ENCODE peak calls at places on chromosomes 16 and 17, in six cellular contexts. One of them, this sample, is unnamed.

GRCh38 chr16:30619207-30619606 is 9.0 kb upstream of the ZNF689 start:
- DNase-seq in neural crest cell: no peak
- DNase-seq in dorsolateral prefrontal cortex: no peak
- DNase-seq in COR-L47: no peak
- DNase-seq in astrocyte of the spinal cord: no peak
- DNase-seq in NCI-H2171: no peak
- DNase-seq in this sample: no peak

GRCh38 chr17:61322316-61323014 is 77.2 kb upstream of the TBX2 start:
- DNase-seq in NCI-H2171: no peak
- DNase-seq in astrocyte of the spinal cord: no peak
- DNase-seq in neural crest cell: no peak
- DNase-seq in COR-L47: no peak
- DNase-seq in dorsolateral prefrontal cortex: no peak
- DNase-seq in this sample: no peak

GRCh38 chr17:21523482-21524210 is 147.5 kb downstream of the KCNJ12 start:
- DNase-seq in dorsolateral prefrontal cortex: no peak
- DNase-seq in neural crest cell: no peak
- DNase-seq in astrocyte of the spinal cord: no peak
- DNase-seq in NCI-H2171: no peak
- DNase-seq in COR-L47: no peak
- DNase-seq in this sample: no peak

GRCh38 chr16:8572919-8573724 is 17.2 kb downstream of the TMEM114 start:
- DNase-seq in neural crest cell: no peak
- DNase-seq in COR-L47: no peak
- DNase-seq in NCI-H2171: no peak
- DNase-seq in dorsolateral prefrontal cortex: no peak
- DNase-seq in astrocyte of the spinal cord: peak; percentile 62
- DNase-seq in this sample: no peak

GRCh38 chr17:72667096-72668063 is 425.1 kb downstream of the SLC39A11 start:
- DNase-seq in dorsolateral prefrontal cortex: no peak
- DNase-seq in COR-L47: no peak
- DNase-seq in astrocyte of the spinal cord: peak; percentile 40
- DNase-seq in NCI-H2171: no peak
- DNase-seq in neural crest cell: no peak
- DNase-seq in this sample: no peak

GRCh38 chr17:31564291-31564690 is 172.8 kb downstream of the RAB11FIP4 start:
- DNase-seq in NCI-H2171: no peak
- DNase-seq in COR-L47: no peak
- DNase-seq in astrocyte of the spinal cord: no peak
- DNase-seq in dorsolateral prefrontal cortex: no peak
- DNase-seq in neural crest cell: no peak
- DNase-seq in this sample: no peak

GRCh38 chr17:72150632-72151460 is 30.0 kb downstream of the SOX9 start:
- DNase-seq in dorsolateral prefrontal cortex: no peak
- DNase-seq in neural crest cell: no peak
- DNase-seq in COR-L47: no peak
- DNase-seq in astrocyte of the spinal cord: no peak
- DNase-seq in NCI-H2171: no peak
- DNase-seq in this sample: peak; percentile 38

GRCh38 chr17:69773081-69773480 is 301.9 kb upstream of the KCNJ16 start:
- DNase-seq in dorsolateral prefrontal cortex: no peak
- DNase-seq in COR-L47: peak; percentile 5
- DNase-seq in NCI-H2171: no peak
- DNase-seq in neural crest cell: no peak
- DNase-seq in astrocyte of the spinal cord: peak; percentile 57
- DNase-seq in this sample: no peak

GRCh38 chr16:68719993-68720489 is 17.1 kb upstream of the CDH1 start:
- DNase-seq in dorsolateral prefrontal cortex: no peak
- DNase-seq in NCI-H2171: no peak
- DNase-seq in astrocyte of the spinal cord: no peak
- DNase-seq in COR-L47: no peak
- DNase-seq in neural crest cell: no peak
- DNase-seq in this sample: no peak

GRCh38 chr16:71882505-71883192 is 1.3 kb downstream of the ZNF821 start:
- DNase-seq in neural crest cell: peak; percentile 78
- DNase-seq in COR-L47: peak; percentile 62
- DNase-seq in NCI-H2171: peak; percentile 75
- DNase-seq in astrocyte of the spinal cord: peak; percentile 79
- DNase-seq in dorsolateral prefrontal cortex: no peak
- DNase-seq in this sample: no peak

GRCh38 chr16:23317266-23317661 is 15.2 kb downstream of the SCNN1B start:
- DNase-seq in astrocyte of the spinal cord: no peak
- DNase-seq in COR-L47: peak; percentile 36
- DNase-seq in NCI-H2171: no peak
- DNase-seq in neural crest cell: no peak
- DNase-seq in dorsolateral prefrontal cortex: no peak
- DNase-seq in this sample: no peak

GRCh38 chr17:78366109-78366848 is 6.4 kb upstream of the SOCS3 start:
- DNase-seq in astrocyte of the spinal cord: peak; percentile 50
- DNase-seq in dorsolateral prefrontal cortex: no peak
- DNase-seq in neural crest cell: no peak
- DNase-seq in COR-L47: no peak
- DNase-seq in NCI-H2171: no peak
- DNase-seq in this sample: no peak

GRCh38 chr16:84754353-84754856 is 54.6 kb downstream of the USP10 start:
- DNase-seq in dorsolateral prefrontal cortex: no peak
- DNase-seq in neural crest cell: peak; percentile 73
- DNase-seq in COR-L47: peak; percentile 58
- DNase-seq in astrocyte of the spinal cord: peak; percentile 93
- DNase-seq in NCI-H2171: peak; percentile 83
- DNase-seq in this sample: peak; percentile 12

GRCh38 chr16:51394401-51394800 is 243.3 kb upstream of the SALL1 start:
- DNase-seq in NCI-H2171: no peak
- DNase-seq in astrocyte of the spinal cord: no peak
- DNase-seq in COR-L47: no peak
- DNase-seq in neural crest cell: no peak
- DNase-seq in dorsolateral prefrontal cortex: no peak
- DNase-seq in this sample: no peak

GRCh38 chr17:2070241-2071023 is 15.5 kb downstream of the HIC1 start:
- DNase-seq in COR-L47: no peak
- DNase-seq in dorsolateral prefrontal cortex: no peak
- DNase-seq in astrocyte of the spinal cord: no peak
- DNase-seq in NCI-H2171: no peak
- DNase-seq in neural crest cell: no peak
- DNase-seq in this sample: no peak

GRCh38 chr17:82548681-82549303 is 29.3 kb downstream of the FOXK2 start:
- DNase-seq in dorsolateral prefrontal cortex: no peak
- DNase-seq in COR-L47: no peak
- DNase-seq in astrocyte of the spinal cord: no peak
- DNase-seq in neural crest cell: no peak
- DNase-seq in NCI-H2171: no peak
- DNase-seq in this sample: no peak

GRCh38 chr17:64472564-64472963 is 23.6 kb downstream of the MILR1 start:
- DNase-seq in astrocyte of the spinal cord: no peak
- DNase-seq in dorsolateral prefrontal cortex: no peak
- DNase-seq in NCI-H2171: no peak
- DNase-seq in COR-L47: no peak
- DNase-seq in neural crest cell: no peak
- DNase-seq in this sample: no peak

GRCh38 chr17:70040336-70040735 is 34.7 kb upstream of the KCNJ16 start:
- DNase-seq in dorsolateral prefrontal cortex: no peak
- DNase-seq in neural crest cell: no peak
- DNase-seq in astrocyte of the spinal cord: no peak
- DNase-seq in NCI-H2171: no peak
- DNase-seq in COR-L47: no peak
- DNase-seq in this sample: no peak

GRCh38 chr16:57194512-57194911 is 8.4 kb downstream of the RSPRY1 start:
- DNase-seq in COR-L47: no peak
- DNase-seq in astrocyte of the spinal cord: peak; percentile 95
- DNase-seq in neural crest cell: no peak
- DNase-seq in dorsolateral prefrontal cortex: no peak
- DNase-seq in NCI-H2171: no peak
- DNase-seq in this sample: no peak

GRCh38 chr17:42249681-42250446 is 26.3 kb downstream of the STAT5B start:
- DNase-seq in NCI-H2171: no peak
- DNase-seq in astrocyte of the spinal cord: no peak
- DNase-seq in neural crest cell: no peak
- DNase-seq in dorsolateral prefrontal cortex: no peak
- DNase-seq in COR-L47: no peak
- DNase-seq in this sample: no peak

This sample was measured in caudate nucleus.